ENCODE peak calls at places on chromosomes 4 and X, in nine cellular contexts. One of them, this sample, is unnamed.

GRCh38 chr4:4734425-4734824 is 125.0 kb upstream of the MSX1 start:
- DNase-seq in cardiac muscle cell: no peak
- DNase-seq in HCT116: no peak
- DNase-seq in thoracic aorta: no peak
- DNase-seq in esophagus squamous epithelium: no peak
- DNase-seq in astrocyte of the spinal cord: no peak
- DNase-seq in HFF-Myc: no peak
- DNase-seq in GM23338: no peak
- DNase-seq in LNCaP clone FGC: no peak
- DNase-seq in this sample: no peak

GRCh38 chr4:138192113-138192512 is 50.0 kb downstream of the SLC7A11 start:
- DNase-seq in astrocyte of the spinal cord: peak; percentile 17
- DNase-seq in thoracic aorta: no peak
- DNase-seq in esophagus squamous epithelium: no peak
- DNase-seq in HFF-Myc: peak; percentile 25
- DNase-seq in LNCaP clone FGC: no peak
- DNase-seq in HCT116: peak; percentile 84
- DNase-seq in GM23338: peak; percentile 32
- DNase-seq in cardiac muscle cell: no peak
- DNase-seq in this sample: no peak

GRCh38 chrX:96889726-96890125 is 6.0 kb downstream of the RPA4 start:
- DNase-seq in LNCaP clone FGC: no peak
- DNase-seq in cardiac muscle cell: no peak
- DNase-seq in HCT116: no peak
- DNase-seq in GM23338: peak; percentile 7
- DNase-seq in esophagus squamous epithelium: no peak
- DNase-seq in HFF-Myc: no peak
- DNase-seq in thoracic aorta: no peak
- DNase-seq in astrocyte of the spinal cord: no peak
- DNase-seq in this sample: no peak

GRCh38 chr4:60223098-60223497 is 977.0 kb upstream of the ADGRL3 start:
- DNase-seq in GM23338: no peak
- DNase-seq in esophagus squamous epithelium: no peak
- DNase-seq in astrocyte of the spinal cord: peak; percentile 14
- DNase-seq in cardiac muscle cell: peak; percentile 41
- DNase-seq in HCT116: no peak
- DNase-seq in thoracic aorta: no peak
- DNase-seq in LNCaP clone FGC: no peak
- DNase-seq in HFF-Myc: no peak
- DNase-seq in this sample: no peak

GRCh38 chr4:54941994-54942552 is 183.3 kb downstream of the KDR start:
- DNase-seq in astrocyte of the spinal cord: no peak
- DNase-seq in HFF-Myc: no peak
- DNase-seq in GM23338: no peak
- DNase-seq in cardiac muscle cell: peak; percentile 43
- DNase-seq in LNCaP clone FGC: no peak
- DNase-seq in HCT116: no peak
- DNase-seq in esophagus squamous epithelium: no peak
- DNase-seq in thoracic aorta: no peak
- DNase-seq in this sample: no peak

GRCh38 chr4:147727476-147728028 is 4.3 kb upstream of the ARHGAP10 start:
- DNase-seq in HCT116: no peak
- DNase-seq in cardiac muscle cell: no peak
- DNase-seq in thoracic aorta: no peak
- DNase-seq in HFF-Myc: no peak
- DNase-seq in esophagus squamous epithelium: no peak
- DNase-seq in astrocyte of the spinal cord: no peak
- DNase-seq in GM23338: no peak
- DNase-seq in LNCaP clone FGC: no peak
- DNase-seq in this sample: no peak

GRCh38 chr4:14994242-14994641 is 8.0 kb upstream of the CPEB2 start:
- DNase-seq in HCT116: no peak
- DNase-seq in thoracic aorta: no peak
- DNase-seq in astrocyte of the spinal cord: peak; percentile 29
- DNase-seq in cardiac muscle cell: peak; percentile 33
- DNase-seq in HFF-Myc: no peak
- DNase-seq in esophagus squamous epithelium: no peak
- DNase-seq in GM23338: no peak
- DNase-seq in LNCaP clone FGC: no peak
- DNase-seq in this sample: no peak

GRCh38 chrX:65581661-65582339 is 47.2 kb upstream of the LAS1L start:
- DNase-seq in astrocyte of the spinal cord: peak; percentile 59
- DNase-seq in esophagus squamous epithelium: no peak
- DNase-seq in thoracic aorta: no peak
- DNase-seq in HCT116: peak; percentile 48
- DNase-seq in LNCaP clone FGC: peak; percentile 27
- DNase-seq in GM23338: peak; percentile 82
- DNase-seq in cardiac muscle cell: peak; percentile 74
- DNase-seq in HFF-Myc: no peak
- DNase-seq in this sample: no peak

GRCh38 chr4:33171873-33172550 is 2451.8 kb downstream of the PCDH7 start:
- DNase-seq in astrocyte of the spinal cord: no peak
- DNase-seq in thoracic aorta: no peak
- DNase-seq in cardiac muscle cell: no peak
- DNase-seq in HFF-Myc: no peak
- DNase-seq in esophagus squamous epithelium: no peak
- DNase-seq in GM23338: no peak
- DNase-seq in HCT116: no peak
- DNase-seq in LNCaP clone FGC: no peak
- DNase-seq in this sample: no peak

GRCh38 chrX:133314297-133314696 is 96.1 kb upstream of the TFDP3 start:
- DNase-seq in astrocyte of the spinal cord: no peak
- DNase-seq in GM23338: no peak
- DNase-seq in thoracic aorta: no peak
- DNase-seq in HFF-Myc: no peak
- DNase-seq in cardiac muscle cell: no peak
- DNase-seq in LNCaP clone FGC: no peak
- DNase-seq in HCT116: no peak
- DNase-seq in esophagus squamous epithelium: no peak
- DNase-seq in this sample: no peak

GRCh38 chr4:113049421-113050355 is at the start of gene ANK2:
- DNase-seq in HCT116: no peak
- DNase-seq in HFF-Myc: no peak
- DNase-seq in astrocyte of the spinal cord: peak; percentile 36
- DNase-seq in esophagus squamous epithelium: no peak
- DNase-seq in cardiac muscle cell: no peak
- DNase-seq in GM23338: peak; percentile 95
- DNase-seq in thoracic aorta: no peak
- DNase-seq in LNCaP clone FGC: no peak
- DNase-seq in this sample: no peak

DNA sequence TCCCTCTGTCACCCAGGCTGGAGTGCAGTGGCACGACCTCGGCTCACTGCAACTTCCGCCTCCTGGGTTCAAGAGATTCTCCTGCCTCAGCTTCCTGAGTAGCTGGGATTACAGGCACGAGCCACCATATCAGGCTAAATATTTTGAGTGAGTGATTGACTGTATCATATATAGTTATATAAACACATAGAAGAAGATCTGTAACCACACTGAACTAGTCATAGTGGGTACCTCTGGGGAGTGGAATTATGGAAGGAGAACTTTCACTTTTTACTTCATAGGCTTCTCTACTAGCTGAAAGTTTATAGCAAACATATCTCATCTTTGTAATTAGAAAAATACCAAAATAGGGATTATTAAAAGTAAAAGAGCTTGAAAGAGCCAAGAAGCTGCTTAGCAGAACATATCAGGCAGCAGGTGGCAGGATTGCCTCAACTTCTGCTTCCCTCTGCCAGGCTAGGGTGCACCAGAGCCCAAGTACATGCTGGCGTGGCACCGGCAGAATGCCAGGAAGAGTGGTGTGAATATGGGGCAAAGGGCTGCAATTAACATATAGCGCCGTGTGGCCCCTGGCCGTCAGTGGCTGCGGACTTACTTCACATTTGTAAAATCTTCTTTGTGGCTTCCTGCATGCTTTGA is 39.5 kb upstream of the CD40LG start:
- DNase-seq in cardiac muscle cell: peak; percentile 42
- DNase-seq in thoracic aorta: no peak
- DNase-seq in LNCaP clone FGC: no peak
- DNase-seq in astrocyte of the spinal cord: peak; percentile 12
- DNase-seq in HCT116: peak; percentile 3
- DNase-seq in esophagus squamous epithelium: no peak
- DNase-seq in GM23338: peak; percentile 38
- DNase-seq in HFF-Myc: no peak
- DNase-seq in this sample: no peak
- TF ChIP-seq CTCF in cardiac muscle cell: peak; percentile 21
- TF ChIP-seq CTCF in thoracic aorta: no peak
- TF ChIP-seq CTCF in LNCaP clone FGC: peak; percentile 50
- TF ChIP-seq CTCF in astrocyte of the spinal cord: peak; percentile 23
- TF ChIP-seq CTCF in HCT116: peak; percentile 21
- TF ChIP-seq CTCF in esophagus squamous epithelium: peak; percentile 19
- TF ChIP-seq CTCF in GM23338: peak; percentile 49
- TF ChIP-seq CTCF in HFF-Myc: no peak
- TF ChIP-seq CTCF in this sample: peak; percentile 7

GRCh38 chr4:70976251-70976650 is 17.2 kb upstream of the DCK start:
- DNase-seq in thoracic aorta: no peak
- DNase-seq in esophagus squamous epithelium: no peak
- DNase-seq in HFF-Myc: no peak
- DNase-seq in LNCaP clone FGC: no peak
- DNase-seq in GM23338: no peak
- DNase-seq in cardiac muscle cell: no peak
- DNase-seq in astrocyte of the spinal cord: no peak
- DNase-seq in HCT116: no peak
- DNase-seq in this sample: no peak
- TF ChIP-seq CTCF in thoracic aorta: no peak
- TF ChIP-seq CTCF in esophagus squamous epithelium: no peak
- TF ChIP-seq CTCF in HFF-Myc: no peak
- TF ChIP-seq CTCF in LNCaP clone FGC: no peak
- TF ChIP-seq CTCF in GM23338: no peak
- TF ChIP-seq CTCF in cardiac muscle cell: no peak
- TF ChIP-seq CTCF in astrocyte of the spinal cord: no peak
- TF ChIP-seq CTCF in HCT116: no peak
- TF ChIP-seq CTCF in this sample: no peak

GRCh38 chr4:6913350-6913749 is 3.7 kb downstream of the TBC1D14 start:
- DNase-seq in LNCaP clone FGC: no peak
- DNase-seq in astrocyte of the spinal cord: no peak
- DNase-seq in GM23338: no peak
- DNase-seq in esophagus squamous epithelium: no peak
- DNase-seq in HCT116: no peak
- DNase-seq in thoracic aorta: no peak
- DNase-seq in HFF-Myc: no peak
- DNase-seq in cardiac muscle cell: no peak
- DNase-seq in this sample: no peak
- TF ChIP-seq CTCF in LNCaP clone FGC: no peak
- TF ChIP-seq CTCF in astrocyte of the spinal cord: no peak
- TF ChIP-seq CTCF in GM23338: no peak
- TF ChIP-seq CTCF in esophagus squamous epithelium: no peak
- TF ChIP-seq CTCF in HCT116: no peak
- TF ChIP-seq CTCF in thoracic aorta: no peak
- TF ChIP-seq CTCF in HFF-Myc: no peak
- TF ChIP-seq CTCF in cardiac muscle cell: no peak
- TF ChIP-seq CTCF in this sample: no peak

GRCh38 chrX:74536142-74537010 is 78.0 kb downstream of the RLIM start:
- DNase-seq in astrocyte of the spinal cord: peak; percentile 89
- DNase-seq in cardiac muscle cell: peak; percentile 92
- DNase-seq in HCT116: no peak
- DNase-seq in thoracic aorta: peak; percentile 60
- DNase-seq in esophagus squamous epithelium: peak; percentile 18
- DNase-seq in GM23338: peak; percentile 60
- DNase-seq in HFF-Myc: no peak
- DNase-seq in LNCaP clone FGC: no peak
- DNase-seq in this sample: peak; percentile 93
- TF ChIP-seq CTCF in astrocyte of the spinal cord: peak; percentile 41
- TF ChIP-seq CTCF in cardiac muscle cell: peak; percentile 41
- TF ChIP-seq CTCF in HCT116: no peak
- TF ChIP-seq CTCF in thoracic aorta: peak; percentile 55
- TF ChIP-seq CTCF in esophagus squamous epithelium: peak; percentile 5
- TF ChIP-seq CTCF in GM23338: peak; percentile 38
- TF ChIP-seq CTCF in HFF-Myc: peak; percentile 17
- TF ChIP-seq CTCF in LNCaP clone FGC: no peak
- TF ChIP-seq CTCF in this sample: no peak

GRCh38 chrX:48806088-48806487 is 4.2 kb downstream of the HDAC6 start:
- DNase-seq in HCT116: no peak
- DNase-seq in cardiac muscle cell: no peak
- DNase-seq in HFF-Myc: no peak
- DNase-seq in astrocyte of the spinal cord: no peak
- DNase-seq in GM23338: no peak
- DNase-seq in esophagus squamous epithelium: no peak
- DNase-seq in LNCaP clone FGC: no peak
- DNase-seq in thoracic aorta: no peak
- DNase-seq in this sample: no peak
- TF ChIP-seq CTCF in HCT116: no peak
- TF ChIP-seq CTCF in cardiac muscle cell: no peak
- TF ChIP-seq CTCF in HFF-Myc: no peak
- TF ChIP-seq CTCF in astrocyte of the spinal cord: no peak
- TF ChIP-seq CTCF in GM23338: no peak
- TF ChIP-seq CTCF in esophagus squamous epithelium: no peak
- TF ChIP-seq CTCF in LNCaP clone FGC: no peak
- TF ChIP-seq CTCF in thoracic aorta: no peak
- TF ChIP-seq CTCF in this sample: no peak

GRCh38 chr4:168919706-168920324 is 90.2 kb downstream of the CBR4 start:
- DNase-seq in GM23338: no peak
- DNase-seq in LNCaP clone FGC: peak; percentile 44
- DNase-seq in cardiac muscle cell: no peak
- DNase-seq in HCT116: no peak
- DNase-seq in astrocyte of the spinal cord: no peak
- DNase-seq in esophagus squamous epithelium: no peak
- DNase-seq in HFF-Myc: no peak
- DNase-seq in thoracic aorta: no peak
- DNase-seq in this sample: no peak
- TF ChIP-seq CTCF in GM23338: no peak
- TF ChIP-seq CTCF in LNCaP clone FGC: no peak
- TF ChIP-seq CTCF in cardiac muscle cell: no peak
- TF ChIP-seq CTCF in HCT116: no peak
- TF ChIP-seq CTCF in astrocyte of the spinal cord: no peak
- TF ChIP-seq CTCF in esophagus squamous epithelium: no peak
- TF ChIP-seq CTCF in HFF-Myc: no peak
- TF ChIP-seq CTCF in thoracic aorta: no peak
- TF ChIP-seq CTCF in this sample: no peak

DNA sequence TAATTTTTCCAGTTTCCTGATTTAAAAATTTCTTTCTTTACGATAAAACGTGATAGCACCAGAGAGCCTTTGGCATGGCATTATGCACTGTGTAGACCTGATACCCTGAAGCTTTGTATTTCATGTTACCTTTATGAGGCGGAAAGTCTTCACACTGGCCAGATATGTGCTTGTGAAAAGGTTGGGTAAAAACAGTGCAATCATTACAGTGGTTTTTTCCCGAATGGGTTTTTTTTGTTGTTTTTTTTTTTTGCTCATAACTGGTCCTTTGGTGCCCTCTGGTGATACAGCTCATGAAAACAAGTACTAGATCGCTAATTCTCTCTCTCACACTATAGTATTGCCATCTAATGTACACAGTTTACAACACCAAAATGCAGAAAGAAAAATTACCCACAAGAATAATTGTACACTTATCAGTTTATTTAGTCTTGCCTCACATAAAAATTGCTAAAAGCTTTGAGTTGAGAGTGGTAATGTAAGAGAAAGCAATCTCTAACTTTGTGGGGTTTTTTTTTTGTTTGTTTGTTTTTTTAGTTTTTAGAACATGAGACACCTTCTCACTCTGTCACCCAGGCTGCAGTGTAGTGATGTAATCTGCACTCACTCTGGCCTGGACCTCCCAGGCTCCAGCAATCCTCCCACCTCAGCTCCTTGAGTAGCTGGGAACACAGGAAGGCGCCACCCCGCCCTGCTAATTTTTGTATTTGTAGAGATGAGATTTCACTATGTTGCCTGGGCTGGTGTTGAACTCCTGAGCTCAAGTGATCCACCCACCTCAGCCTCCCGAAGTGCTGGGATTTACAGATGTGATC is 21.3 kb downstream of the SPCS3 start:
- DNase-seq in thoracic aorta: no peak
- DNase-seq in HFF-Myc: no peak
- DNase-seq in astrocyte of the spinal cord: peak; percentile 69
- DNase-seq in esophagus squamous epithelium: no peak
- DNase-seq in GM23338: peak; percentile 57
- DNase-seq in cardiac muscle cell: peak; percentile 75
- DNase-seq in LNCaP clone FGC: no peak
- DNase-seq in HCT116: no peak
- DNase-seq in this sample: no peak
- TF ChIP-seq CTCF in thoracic aorta: peak; percentile 29
- TF ChIP-seq CTCF in HFF-Myc: peak; percentile 46
- TF ChIP-seq CTCF in astrocyte of the spinal cord: peak; percentile 52
- TF ChIP-seq CTCF in esophagus squamous epithelium: peak; percentile 22
- TF ChIP-seq CTCF in GM23338: peak; percentile 67
- TF ChIP-seq CTCF in cardiac muscle cell: peak; percentile 68
- TF ChIP-seq CTCF in LNCaP clone FGC: peak; percentile 46
- TF ChIP-seq CTCF in HCT116: peak; percentile 66
- TF ChIP-seq CTCF in this sample: peak; percentile 57

This sample was measured in esophagus muscularis mucosa.